ENCODE peak calls at places on chromosomes 4 and X, in four cellular contexts. R is body of pancreas, L is astrocyte, W is SJCRH30. T is an unnamed sample.

GRCh38 chr4:11073621-11074051 is 355.1 kb downstream of the HS3ST1 start:
- DNase-seq in L (peak), W (peak), R (no peak), T (no peak)

GRCh38 chr4:100288167-100288566 is 97.9 kb upstream of the DDIT4L start:
- DNase-seq in R (no peak), W (no peak), L (no peak), T (no peak)

GRCh38 chr4:139672215-139672614 is 6.6 kb downstream of the MGST2 start:
- DNase-seq in R (no peak), L (no peak), W (no peak), T (no peak)

GRCh38 chrX:9682456-9682855 is 83.2 kb downstream of the GPR143 start:
- DNase-seq in W (peak), L (no peak), R (peak), T (no peak)

GRCh38 chr4:26150948-26151347 is 169.9 kb upstream of the RBPJ start:
- DNase-seq in L (peak), W (no peak), R (no peak), T (no peak)

GRCh38 chr4:26568446-26568994 is 15.4 kb upstream of the TBC1D19 start:
- DNase-seq in W (peak), R (no peak), L (peak), T (no peak)

GRCh38 chrX:110665636-110666035 is 130.0 kb downstream of the CHRDL1 start:
- DNase-seq in L (no peak), W (peak), R (peak), T (peak)

GRCh38 chrX:14501312-14501711 is 28.0 kb upstream of the GLRA2 start:
- DNase-seq in W (no peak), L (no peak), R (no peak), T (no peak)

GRCh38 chr4:21181716-21182115 is 481.5 kb downstream of the PACRGL start:
- DNase-seq in L (peak), R (no peak), W (no peak), T (no peak)

GRCh38 chrX:154409222-154409871 is at the start of gene DNASE1L1:
- DNase-seq in W (peak), L (peak), R (peak), T (peak)

GRCh38 chr4:142850478-142850877 is 4.4 kb upstream of the INPP4B start:
- DNase-seq in W (no peak), L (no peak), R (no peak), T (peak)

GRCh38 chr4:7019367-7019766 is 23.8 kb upstream of the TADA2B start:
- DNase-seq in R (no peak), W (no peak), L (no peak), T (no peak)

GRCh38 chr4:143773998-143774898 is 73.8 kb upstream of the FREM3 start:
- DNase-seq in L (peak), W (peak), R (peak), T (peak)

GRCh38 chrX:55057691-55058249 is 17.1 kb upstream of the PAGE2B start:
- DNase-seq in L (no peak), R (peak), W (peak), T (peak)

GRCh38 chr4:18869166-18869565 is 847.6 kb upstream of the LCORL start:
- DNase-seq in R (no peak), W (no peak), L (no peak), T (peak)

GRCh38 chrX:30308263-30309138 is 689 bp downstream of the NR0B1 start:
- DNase-seq in W (no peak), L (no peak), R (no peak), T (peak)

GRCh38 chrX:29671426-29671825 is 543.9 kb upstream of the MAGEB2 start:
- DNase-seq in W (no peak), R (no peak), L (peak), T (no peak)

GRCh38 chr4:116389139-116389538 is 696.2 kb downstream of the TRAM1L1 start:
- DNase-seq in L (no peak), W (no peak), R (no peak), T (no peak)

GRCh38 chr4:74932832-74933561 is at the start of gene PARM1:
- DNase-seq in W (peak), L (peak), R (peak), T (peak)

GRCh38 chrX:56248492-56248891 is 16.3 kb downstream of the KLF8 start:
- DNase-seq in W (peak), L (peak), R (peak), T (peak)

GRCh38 chr4:5932021-5932553 is 39.2 kb upstream of the CRMP1 start:
- DNase-seq in W (no peak), R (no peak), L (no peak), T (no peak)

GRCh38 chrX:48918303-48918643 is 551 bp downstream of the PIM2 start:
- DNase-seq in R (no peak), L (no peak), W (no peak), T (no peak)

GRCh38 chr4:123952530-123953274 is 556.1 kb downstream of the SPRY1 start:
- DNase-seq in L (peak), W (no peak), R (no peak), T (no peak)

GRCh38 chrX:41621236-41621651 is 67.5 kb upstream of the GPR34 start:
- DNase-seq in R (no peak), L (peak), W (peak), T (peak)

GRCh38 chr4:112560084-112560483 is 44.1 kb upstream of the NEUROG2 start:
- DNase-seq in R (no peak), W (no peak), L (no peak), T (no peak)

GRCh38 chrX:153672531-153673397 is 849 bp downstream of the PNCK start:
- DNase-seq in L (no peak), R (no peak), W (no peak), T (no peak)

DNA sequence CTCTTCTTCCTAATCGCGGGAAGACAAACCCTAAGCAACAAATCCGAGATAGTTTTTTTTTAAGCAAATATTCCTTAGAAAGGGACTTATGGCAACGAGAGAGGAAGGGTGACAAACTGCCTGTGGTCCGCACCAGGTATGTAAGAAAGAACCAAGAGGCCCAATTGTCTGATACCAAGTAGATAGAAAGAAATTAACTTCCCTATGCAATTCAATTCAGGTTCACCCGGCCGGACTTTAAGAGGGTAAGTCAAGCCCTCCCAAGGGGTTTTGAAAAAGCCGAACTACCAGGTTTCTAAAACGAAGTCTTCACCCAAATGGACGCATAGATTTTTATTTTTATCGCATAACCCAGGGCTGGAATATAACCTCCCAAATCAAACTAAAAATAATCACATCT is 1.7 kb upstream of the MAB21L2 start:
- DNase-seq in L (no peak), W (no peak), R (no peak), T (no peak)
- H3K4me3 ChIP-seq in L (peak), W (no peak), R (no peak), T (peak)

GRCh38 chr4:138090145-138090917 is 151.8 kb downstream of the SLC7A11 start:
- DNase-seq in R (peak), W (peak), L (peak), T (peak)
- H3K4me3 ChIP-seq in R (no peak), W (peak), L (peak), T (peak)

GRCh38 chr4:83455300-83456183 is at the start of the genes HELQ and MRPS18C:
- DNase-seq in W (peak), L (peak), R (peak), T (peak)

GRCh38 chr4:83456184-83456501 is 285 bp downstream of the MRPS18C start:
- DNase-seq in R (no peak), W (no peak), L (no peak), T (no peak)

GRCh38 chr4:83449009-83449408 is 6.6 kb downstream of the HELQ start:
- DNase-seq in W (no peak), L (no peak), R (no peak), T (no peak)

DNA sequence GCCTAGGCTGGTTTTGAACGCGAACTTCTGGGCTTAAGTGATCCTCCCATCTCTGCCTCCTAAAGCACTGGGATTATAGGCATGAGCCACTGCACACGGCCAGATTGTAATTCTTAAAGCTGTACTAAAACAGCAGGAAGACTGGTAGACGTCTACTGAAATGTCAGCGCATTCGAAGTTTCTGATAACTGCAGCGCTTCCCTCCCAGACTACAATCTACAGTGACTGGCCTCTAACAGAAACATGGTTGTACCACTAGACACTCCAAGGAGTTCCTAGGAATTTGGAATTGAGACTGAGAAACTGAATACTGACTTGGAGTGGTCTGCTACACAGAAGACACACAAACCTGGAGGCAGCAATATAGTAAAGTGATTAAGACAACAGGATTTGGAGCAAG is 997 bp downstream of the HELQ start:
- DNase-seq in L (peak), R (no peak), W (peak), T (no peak)
- H3K4me3 ChIP-seq in L (peak), R (peak), W (peak), T (peak)

DNA sequence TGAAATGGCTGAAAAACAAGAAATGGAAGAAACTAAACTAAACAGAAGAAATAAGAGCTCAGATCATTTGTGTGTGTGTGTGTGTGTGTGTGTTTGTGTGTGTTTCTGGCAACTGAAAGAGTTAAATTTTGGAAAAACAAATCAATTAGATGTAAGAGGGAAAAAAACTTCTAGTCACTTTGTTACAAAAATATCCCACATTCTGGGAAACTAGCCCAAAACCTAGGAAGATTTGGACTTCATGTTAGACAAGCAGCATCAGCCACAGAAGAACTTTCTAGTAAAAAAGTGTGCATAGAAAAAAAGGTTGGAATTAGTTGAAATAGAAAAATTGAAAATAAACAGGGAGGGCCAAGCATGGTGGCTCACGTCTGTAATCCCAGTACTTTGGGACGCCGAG is 111.6 kb upstream of the PRKG2 start:
- DNase-seq in R (no peak), L (no peak), W (no peak), T (no peak)
- H3K4me3 ChIP-seq in R (no peak), L (no peak), W (no peak), T (no peak)

GRCh38 chr4:3369781-3370660 is 71.7 kb upstream of the HGFAC start:
- DNase-seq in W (peak), L (peak), R (no peak), T (no peak)
- H3K4me3 ChIP-seq in W (peak), L (peak), R (no peak), T (peak)

T was measured in BE2C.